ENCODE peak calls at places on chromosomes 11 and 22, in ten cellular contexts. V is fibroblast of lung, P is AG04450, J is uterus, Z is neural progenitor cell, Y is psoas muscle, I is stomach, A is PC-3, O is AG09309, G is mammary epithelial cell. M is an unnamed sample.

GRCh38 chr11:122765487-122766131 is 72.7 kb upstream of the CRTAM start:
- DNase-seq in P (no peak), G (peak; percentile 34), O (no peak), Y (no peak), Z (no peak), J (no peak), V (no peak), I (no peak), A (no peak), M (no peak)

GRCh38 chr11:59114344-59114743 is 7.3 kb downstream of the FAM111B start:
- DNase-seq in I (no peak), A (no peak), Z (no peak), P (no peak), J (no peak), V (no peak), G (no peak), O (no peak), Y (no peak), M (no peak)

GRCh38 chr11:119689318-119689717 is 39.7 kb downstream of the NECTIN1 start:
- DNase-seq in P (no peak), I (no peak), G (no peak), Y (no peak), A (no peak), O (no peak), J (no peak), Z (no peak), V (no peak), M (no peak)

GRCh38 chr11:68806931-68807844 is 34.5 kb downstream of the CPT1A start:
- DNase-seq in O (peak; percentile 20), V (peak; percentile 66), Z (no peak), G (peak; percentile 17), A (peak; percentile 71), I (no peak), Y (no peak), P (peak; percentile 29), J (no peak), M (no peak)

GRCh38 chr22:28883917-28884753 is 763 bp downstream of the ZNRF3 start:
- DNase-seq in Y (peak; percentile 43), G (peak; percentile 53), J (peak; percentile 53), A (peak; percentile 32), O (no peak), Z (peak; percentile 74), P (no peak), I (peak; percentile 43), V (peak; percentile 33), M (peak; percentile 28)

GRCh38 chr11:115515647-115516046 is 11.4 kb upstream of the CADM1 start:
- DNase-seq in A (no peak), I (no peak), Z (no peak), P (no peak), V (no peak), G (no peak), J (no peak), O (no peak), Y (no peak), M (no peak)

GRCh38 chr11:1548221-1549070 is 23.6 kb downstream of the DUSP8 start:
- DNase-seq in I (peak; percentile 86), P (no peak), G (peak; percentile 35), J (peak; percentile 76), O (peak; percentile 7), A (peak; percentile 53), V (peak; percentile 50), Z (peak; percentile 56), Y (peak; percentile 68), M (no peak)

GRCh38 chr22:17883356-17883755 is 109.1 kb upstream of the BID start:
- DNase-seq in Y (no peak), O (no peak), Z (no peak), V (no peak), J (no peak), G (no peak), P (no peak), I (no peak), A (no peak), M (no peak)

GRCh38 chr11:122344281-122344680 is 228.3 kb upstream of the BLID start:
- DNase-seq in Y (no peak), G (peak; percentile 65), J (no peak), V (peak; percentile 97), I (no peak), Z (no peak), O (peak; percentile 93), A (peak; percentile 63), P (peak; percentile 57), M (no peak)

GRCh38 chr11:103618532-103618931 is 417.9 kb upstream of the DDI1 start:
- DNase-seq in O (peak; percentile 83), V (peak; percentile 31), Y (no peak), P (peak; percentile 49), G (no peak), I (no peak), A (no peak), J (no peak), Z (no peak), M (no peak)

GRCh38 chr22:18071968-18072310 is 5.9 kb upstream of the PEX26 start:
- DNase-seq in O (no peak), Z (no peak), Y (no peak), I (no peak), V (no peak), G (no peak), P (no peak), J (no peak), A (no peak), M (no peak)

GRCh38 chr11:76279038-76279437 is 72.7 kb upstream of the WNT11 start:
- DNase-seq in V (no peak), A (no peak), J (no peak), O (no peak), I (no peak), Z (no peak), P (no peak), G (no peak), Y (no peak), M (no peak)

GRCh38 chr22:38706101-38706884 is 549 bp downstream of the GTPBP1 start:
- DNase-seq in P (no peak), V (peak; percentile 45), J (peak; percentile 54), O (no peak), Z (peak; percentile 64), G (peak; percentile 29), Y (peak; percentile 53), I (peak; percentile 60), A (no peak), M (peak; percentile 29)

DNA sequence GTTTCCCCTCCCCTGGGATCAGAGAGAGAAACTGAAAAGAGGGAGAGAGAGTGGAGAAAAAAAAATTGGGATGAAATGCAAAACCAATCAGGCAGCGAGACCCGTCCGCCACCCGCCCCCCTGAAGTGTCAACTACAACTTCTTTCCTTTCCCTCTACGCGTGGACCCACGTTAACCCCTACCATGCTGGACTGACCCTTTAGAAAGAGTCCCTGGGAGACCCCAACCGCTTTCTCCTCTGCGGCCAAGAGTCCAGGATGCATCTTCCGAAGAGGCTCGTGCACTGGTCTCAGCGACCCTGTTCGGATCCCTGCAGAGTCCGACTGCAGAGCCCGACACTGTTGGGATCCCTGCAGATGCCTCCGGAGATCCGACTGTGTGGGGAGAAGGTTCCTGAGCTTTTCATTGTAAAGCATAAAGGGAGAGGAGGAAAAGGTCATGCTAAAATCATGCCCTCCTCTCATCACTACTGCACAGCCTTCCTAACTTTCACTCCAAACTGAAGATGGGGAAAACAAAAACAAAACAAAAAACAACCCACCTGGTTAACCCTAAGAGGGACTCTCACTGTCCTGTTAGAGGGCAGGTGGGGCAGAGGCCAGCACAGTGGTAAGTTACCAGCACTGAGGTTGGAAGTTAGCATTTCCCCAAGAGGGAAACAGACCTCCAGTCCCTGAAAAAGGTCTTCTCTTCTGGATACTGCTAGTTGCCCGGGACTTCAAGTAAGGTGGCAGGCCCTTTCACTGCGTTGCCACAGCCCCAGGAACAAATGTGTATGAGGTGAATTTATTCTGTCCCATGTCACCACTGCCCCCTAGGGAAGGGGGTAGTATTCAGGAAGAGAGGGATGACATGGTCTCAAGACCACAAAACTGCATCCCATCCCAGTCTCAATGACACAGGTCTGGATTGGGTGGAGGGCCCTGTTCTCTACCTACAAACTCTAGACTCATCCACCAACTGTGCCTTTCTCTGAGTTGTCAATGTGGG is 578 bp upstream of the ADAMTS8 start:
- DNase-seq in I (no peak), A (no peak), V (peak; percentile 6), O (no peak), G (no peak), J (no peak), Y (no peak), Z (peak; percentile 25), P (no peak), M (no peak)
- TF ChIP-seq CTCF in I (no peak), A (peak; percentile 51), V (no peak), O (no peak), G (no peak), J (no peak), Y (no peak), Z (no peak), P (no peak), M (no peak)

GRCh38 chr22:45976351-45977002 is 485 bp downstream of the WNT7B start:
- DNase-seq in Z (peak; percentile 44), I (no peak), O (no peak), V (no peak), Y (no peak), G (peak; percentile 33), A (peak; percentile 27), P (no peak), J (no peak), M (no peak)
- H3K4me3 ChIP-seq in Z (peak overlapping the region; percentile 55), I (peak overlapping the region; percentile 51), O (peak overlapping the region; percentile 38), V (no peak overlapping the region), Y (peak overlapping the region; percentile 41), G (peak overlapping the region; percentile 43), A (peak overlapping the region; percentile 90), P (peak overlapping the region; percentile 47), J (peak overlapping the region; percentile 15), M (peak overlapping the region; percentile 22)

GRCh38 chr11:82225502-82225901 is 508.2 kb downstream of the FAM181B start:
- DNase-seq in Y (no peak), P (no peak), A (no peak), Z (no peak), V (no peak), J (no peak), O (no peak), I (no peak), G (no peak), M (no peak)

GRCh38 chr11:82234256-82234655 is 499.4 kb downstream of the FAM181B start:
- DNase-seq in O (no peak), Z (no peak), J (no peak), I (no peak), A (no peak), V (no peak), Y (no peak), G (no peak), P (no peak), M (no peak)

GRCh38 chr11:82233211-82233610 is 500.5 kb downstream of the FAM181B start:
- DNase-seq in J (no peak), Z (no peak), V (no peak), I (no peak), P (no peak), A (no peak), G (no peak), O (no peak), Y (no peak), M (no peak)

GRCh38 chr11:82225930-82226329 is 507.7 kb downstream of the FAM181B start:
- DNase-seq in J (no peak), Z (peak; percentile 10), P (no peak), A (no peak), V (no peak), Y (no peak), O (no peak), I (no peak), G (no peak), M (no peak)

GRCh38 chr11:82229346-82229745 is 504.3 kb downstream of the FAM181B start:
- DNase-seq in G (peak; percentile 2), J (no peak), O (no peak), I (no peak), V (peak; percentile 58), Z (peak; percentile 40), A (peak; percentile 37), Y (no peak), P (no peak), M (no peak)
- TF ChIP-seq CTCF in G (peak; percentile 56), J (peak; percentile 10), O (no peak), I (no peak), V (peak; percentile 49), Z (peak; percentile 68), A (peak; percentile 56), Y (no peak), P (peak; percentile 36), M (no peak)

GRCh38 chr11:62560566-62561103 is 13.1 kb downstream of the EEF1G start:
- DNase-seq in Y (peak; percentile 90), O (peak; percentile 93), Z (peak; percentile 91), A (peak; percentile 99), P (peak; percentile 97), G (peak; percentile 97), J (peak; percentile 92), V (peak; percentile 98), I (peak; percentile 91), M (peak; percentile 76)
- H3K4me3 ChIP-seq in Y (peak overlapping the region; percentile 24), O (no peak overlapping the region), Z (no peak overlapping the region), A (no peak overlapping the region), P (no peak overlapping the region), G (no peak overlapping the region), J (no peak overlapping the region), V (peak overlapping the region; percentile 5), I (peak overlapping the region; percentile 9), M (no peak overlapping the region)